ENCODE peak calls at places on chromosomes 1 and 21, in four cellular contexts. E is stomach, Y is vagina, S is sigmoid colon. U is an unnamed sample.

GRCh38 chr1:23664837-23665795 is 26.5 kb upstream of the RPL11 start:
- DNase-seq in Y (no peak), S (no peak), E (no peak), U (no peak)

GRCh38 chr1:111234866-111235265 is 7.4 kb downstream of the CHI3L2 start:
- DNase-seq in E (no peak), S (no peak), Y (no peak), U (no peak)

GRCh38 chr1:162908780-162909179 is 47.8 kb upstream of the CCDC190 start:
- DNase-seq in E (no peak), S (no peak), Y (no peak), U (no peak)

GRCh38 chr1:47598357-47598756 is 160.5 kb downstream of the FOXD2 start:
- DNase-seq in S (no peak), Y (no peak), E (no peak), U (no peak)

GRCh38 chr1:41399148-41399795 is 38.0 kb downstream of the FOXO6 start:
- DNase-seq in S (no peak), E (no peak), Y (no peak), U (no peak)

GRCh38 chr1:165854101-165854845 is 26.9 kb downstream of the UCK2 start:
- DNase-seq in Y (no peak), E (no peak), S (no peak), U (no peak)

GRCh38 chr1:201597551-201598230 is 58.8 kb downstream of the NAV1 start:
- DNase-seq in Y (no peak), S (peak), E (peak), U (no peak)

GRCh38 chr1:46405724-46406123 is 11.6 kb downstream of the FAAH start:
- DNase-seq in E (no peak), Y (no peak), S (no peak), U (no peak)

GRCh38 chr21:33801424-33802405 is 113.9 kb downstream of the ATP5PO start:
- DNase-seq in S (no peak), Y (no peak), E (peak), U (no peak)

GRCh38 chr1:219119839-219120238 is 53.8 kb upstream of the LYPLAL1 start:
- DNase-seq in E (no peak), S (no peak), Y (no peak), U (no peak)

GRCh38 chr1:150564051-150564991 is 15.1 kb downstream of the MCL1 start:
- DNase-seq in Y (no peak), S (peak), E (no peak), U (no peak)

GRCh38 chr21:31873275-31873695 is 465 bp downstream of the HUNK start:
- DNase-seq in E (no peak), S (no peak), Y (no peak), U (peak)

GRCh38 chr1:185567006-185567405 is 167.2 kb upstream of the HMCN1 start:
- DNase-seq in E (no peak), Y (no peak), S (no peak), U (no peak)

GRCh38 chr1:84582802-84583587 is 8.8 kb upstream of the CTBS start:
- DNase-seq in Y (no peak), S (no peak), E (no peak), U (no peak)

GRCh38 chr1:96596226-96596625 is 125.4 kb upstream of the PTBP2 start:
- DNase-seq in E (no peak), S (no peak), Y (no peak), U (peak)

DNA sequence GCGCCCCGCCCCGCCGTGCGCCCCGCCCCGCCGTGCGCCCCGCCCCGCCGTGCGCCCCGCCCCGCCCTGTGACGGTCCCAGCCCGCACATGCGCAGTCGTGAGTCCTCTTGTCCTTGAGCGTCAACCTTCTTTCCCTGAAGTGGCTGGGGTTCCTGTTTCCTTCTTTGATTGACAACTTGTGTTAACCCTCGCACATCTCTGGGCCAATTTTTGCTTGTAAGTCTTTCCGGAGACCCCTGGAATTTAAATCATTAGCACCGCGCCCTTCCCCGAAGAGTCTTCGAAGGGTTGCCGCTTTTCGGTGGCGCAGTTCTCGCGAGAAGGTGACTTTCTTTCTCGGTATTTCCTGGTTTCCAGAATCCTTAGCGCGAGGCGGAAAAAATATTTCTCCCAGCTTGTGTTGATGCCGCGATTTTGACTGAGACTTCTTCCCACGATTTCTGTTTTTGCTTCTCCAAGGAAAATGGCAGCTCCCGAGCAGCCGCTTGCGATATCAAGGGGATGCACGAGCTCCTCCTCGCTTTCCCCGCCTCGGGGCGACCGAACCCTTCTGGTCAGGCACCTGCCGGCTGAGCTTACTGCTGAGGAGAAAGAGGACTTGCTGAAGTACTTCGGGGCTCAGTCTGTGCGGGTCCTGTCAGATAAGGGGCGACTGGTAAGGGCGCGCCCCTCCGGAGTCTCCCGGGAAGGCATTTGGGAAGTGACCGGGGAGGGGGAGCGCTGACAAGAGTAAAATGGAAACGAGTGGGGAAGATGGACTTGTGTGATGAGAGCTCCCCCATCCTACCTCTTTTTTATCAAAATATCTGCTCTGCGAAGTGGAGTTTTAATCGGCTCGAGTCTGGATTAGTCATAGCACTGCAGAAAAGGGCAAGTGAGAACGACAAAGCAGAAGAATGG is at the start of gene RNPC3:
- DNase-seq in Y (peak), S (peak), E (peak), U (peak)
- TF ChIP-seq POLR2A in Y (no peak), S (peak), E (no peak), U (peak)

GRCh38 chr1:7645751-7646048 is 125.4 kb upstream of the VAMP3 start:
- DNase-seq in E (no peak), S (no peak), Y (no peak), U (no peak)

GRCh38 chr1:7646981-7647901 is 123.9 kb upstream of the VAMP3 start:
- DNase-seq in Y (no peak), E (peak), S (peak), U (peak)

GRCh38 chr1:7646164-7646563 is 124.9 kb upstream of the VAMP3 start:
- DNase-seq in E (no peak), Y (no peak), S (no peak), U (no peak)

GRCh38 chr1:7650801-7651200 is 120.3 kb upstream of the VAMP3 start:
- DNase-seq in S (no peak), Y (no peak), E (peak), U (no peak)

GRCh38 chr1:7648761-7649384 is 122.2 kb upstream of the VAMP3 start:
- DNase-seq in Y (no peak), E (peak), S (peak), U (no peak)
- TF ChIP-seq POLR2AphosphoS5 in Y (peak), E (peak), S (peak), U (no peak)

DNA sequence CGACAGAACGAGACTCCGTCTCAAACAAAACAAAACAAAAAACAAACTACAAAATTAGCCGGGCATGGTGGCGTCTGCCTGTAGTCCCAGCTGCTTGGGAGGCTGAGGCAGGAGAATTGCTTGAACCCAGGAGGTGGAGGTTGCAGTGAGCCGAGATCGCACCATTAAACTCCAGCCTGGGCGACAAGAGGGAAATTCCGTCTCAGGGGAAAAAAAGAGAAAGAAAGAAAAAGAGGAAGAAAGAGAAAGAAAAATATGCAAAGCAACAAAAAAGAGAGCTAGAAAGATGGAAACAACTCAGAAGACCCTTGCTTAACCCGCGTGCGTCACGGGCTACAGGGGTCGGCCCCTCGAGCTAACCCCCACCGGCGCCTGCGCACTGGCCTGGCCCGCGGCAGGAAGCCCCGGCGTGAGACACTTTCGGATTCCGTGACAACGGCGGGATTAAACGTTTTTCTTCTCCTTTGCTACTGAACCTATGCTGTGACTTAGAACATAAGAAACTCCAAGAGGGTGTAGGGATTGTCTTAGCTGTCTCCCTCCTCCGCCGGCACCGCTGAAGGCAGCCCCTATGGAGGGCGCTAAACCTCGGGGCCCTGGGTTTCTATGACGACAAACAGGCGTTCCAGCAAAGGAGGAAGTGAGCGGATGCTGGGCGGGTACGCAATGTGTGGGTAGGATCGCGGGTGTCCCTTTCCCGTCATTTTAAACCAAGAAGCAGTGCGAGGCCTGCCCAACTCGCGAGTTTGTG is at the start of gene AXDND1:
- DNase-seq in Y (no peak), S (peak), E (peak), U (peak)
- TF ChIP-seq POLR2A in Y (no peak), S (no peak), E (no peak), U (peak)

DNA sequence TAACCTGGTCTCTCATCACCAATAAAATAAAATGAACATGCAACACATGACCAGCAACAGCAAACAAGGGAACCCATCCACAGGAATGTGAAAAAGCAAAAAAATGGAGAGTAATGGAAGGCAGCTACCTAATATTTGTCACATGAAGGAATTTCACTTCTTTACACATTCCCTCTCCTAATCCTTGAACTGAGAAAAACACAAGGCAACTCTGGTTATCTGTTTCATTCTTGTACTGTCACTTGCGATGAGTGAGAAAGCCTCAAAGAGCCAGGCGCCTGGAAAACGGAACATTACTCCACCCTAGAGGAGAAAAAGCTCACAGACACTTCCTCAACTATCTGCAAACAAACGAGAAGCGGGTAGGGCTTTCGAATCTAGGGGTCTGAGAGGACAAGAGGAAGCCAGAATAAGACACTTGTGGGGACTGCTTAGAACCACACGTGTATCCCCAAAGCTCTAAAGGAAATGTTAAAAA is 13.8 kb downstream of the HSF2BP start:
- DNase-seq in Y (no peak), S (peak), E (peak), U (no peak)
- TF ChIP-seq POLR2AphosphoS5 in Y (peak), S (no peak), E (no peak), U (no peak)

GRCh38 chr1:161070737-161071136 is 1.0 kb upstream of the ARHGAP30 start:
- DNase-seq in Y (no peak), S (no peak), E (no peak), U (no peak)

GRCh38 chr1:161066694-161067093 is 3.0 kb downstream of the ARHGAP30 start:
- DNase-seq in S (no peak), Y (no peak), E (no peak), U (no peak)

GRCh38 chr1:161069731-161070270 is at the start of gene ARHGAP30:
- DNase-seq in S (peak), Y (no peak), E (peak), U (peak)

GRCh38 chr1:161069201-161069685 is 448 bp downstream of the ARHGAP30 start:
- DNase-seq in Y (no peak), S (no peak), E (no peak), U (no peak)

DNA sequence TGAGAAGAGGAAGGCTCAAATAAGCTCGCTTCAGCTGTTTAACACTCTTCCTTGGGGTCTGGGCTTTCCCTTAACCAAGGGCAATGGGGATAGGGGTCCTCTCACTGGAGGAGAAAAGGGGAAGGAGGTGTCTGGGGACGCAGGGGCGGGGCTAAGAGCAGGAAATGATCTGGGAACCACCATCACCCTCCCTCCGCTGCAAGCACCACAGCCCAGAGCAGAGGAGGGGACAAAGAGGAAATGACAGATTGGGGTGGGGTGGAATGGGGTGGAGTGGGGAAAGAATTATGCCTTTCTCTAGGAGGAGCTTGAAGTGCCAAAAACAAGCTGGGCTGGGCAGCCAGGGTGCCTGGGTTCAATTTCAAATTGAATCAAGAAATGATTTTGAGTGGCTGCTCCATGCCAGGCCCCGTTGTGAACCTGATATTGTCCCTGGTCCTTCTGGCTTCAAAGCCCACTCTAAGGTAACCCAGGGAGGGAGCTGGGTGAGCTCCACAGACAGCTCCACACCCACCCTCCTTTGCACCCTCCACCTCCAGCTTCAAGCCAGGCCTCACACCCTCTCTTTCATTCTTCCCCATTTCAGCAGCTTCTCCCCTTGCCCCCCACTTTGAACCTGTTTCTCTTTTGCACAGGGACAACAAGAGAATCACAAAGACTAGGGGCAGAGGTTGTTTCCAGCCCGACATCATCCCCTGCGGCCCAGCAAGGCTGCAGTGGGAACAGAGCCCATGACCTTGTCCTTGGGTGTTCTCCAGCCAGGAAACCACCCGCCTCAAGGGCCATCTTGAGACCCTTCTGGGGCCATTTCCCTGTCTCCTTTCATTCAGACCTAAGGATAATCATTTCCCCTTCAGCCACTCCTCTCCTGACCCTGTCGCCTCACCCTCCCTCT is 1.1 kb downstream of the ARHGAP30 start:
- DNase-seq in E (peak), S (peak), Y (no peak), U (peak)
- TF ChIP-seq POLR2A in E (no peak), S (no peak), Y (no peak), U (peak)

GRCh38 chr1:43358746-43359693 is at the start of gene CDC20:
- DNase-seq in Y (peak), S (peak), E (peak), U (peak)
- TF ChIP-seq POLR2AphosphoS5 in Y (peak), S (peak), E (peak), U (peak)

GRCh38 chr1:155135416-155136197 is at the start of gene SLC50A1:
- DNase-seq in Y (peak), S (peak), E (peak), U (peak)
- TF ChIP-seq POLR2A in Y (no peak), S (peak), E (peak), U (peak)

GRCh38 chr21:40227111-40227510 is 359.9 kb downstream of the PCP4 start:
- DNase-seq in S (no peak), Y (no peak), E (no peak), U (no peak)

DNA sequence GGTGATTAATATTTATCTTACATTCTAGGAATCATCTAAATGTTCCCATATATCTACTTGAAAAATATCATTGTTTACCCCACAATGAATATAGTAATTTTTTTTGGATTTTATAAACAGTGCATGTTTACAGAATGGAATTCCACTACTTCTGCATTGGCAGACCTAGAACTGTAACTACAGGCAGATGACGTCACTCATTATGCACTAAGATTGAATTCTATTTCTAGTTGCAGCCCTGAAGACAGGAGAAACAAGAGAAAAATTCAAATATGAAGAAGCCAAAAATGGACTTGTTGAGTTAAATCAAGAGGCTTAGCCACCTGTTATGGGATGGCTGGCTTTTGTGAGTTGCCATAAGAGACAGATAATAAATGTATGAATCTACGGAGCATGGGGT is 364.7 kb downstream of the PCP4 start:
- DNase-seq in S (no peak), E (no peak), Y (no peak), U (no peak)
- TF ChIP-seq POLR2AphosphoS5 in S (no peak), E (no peak), Y (no peak), U (no peak)

DNA sequence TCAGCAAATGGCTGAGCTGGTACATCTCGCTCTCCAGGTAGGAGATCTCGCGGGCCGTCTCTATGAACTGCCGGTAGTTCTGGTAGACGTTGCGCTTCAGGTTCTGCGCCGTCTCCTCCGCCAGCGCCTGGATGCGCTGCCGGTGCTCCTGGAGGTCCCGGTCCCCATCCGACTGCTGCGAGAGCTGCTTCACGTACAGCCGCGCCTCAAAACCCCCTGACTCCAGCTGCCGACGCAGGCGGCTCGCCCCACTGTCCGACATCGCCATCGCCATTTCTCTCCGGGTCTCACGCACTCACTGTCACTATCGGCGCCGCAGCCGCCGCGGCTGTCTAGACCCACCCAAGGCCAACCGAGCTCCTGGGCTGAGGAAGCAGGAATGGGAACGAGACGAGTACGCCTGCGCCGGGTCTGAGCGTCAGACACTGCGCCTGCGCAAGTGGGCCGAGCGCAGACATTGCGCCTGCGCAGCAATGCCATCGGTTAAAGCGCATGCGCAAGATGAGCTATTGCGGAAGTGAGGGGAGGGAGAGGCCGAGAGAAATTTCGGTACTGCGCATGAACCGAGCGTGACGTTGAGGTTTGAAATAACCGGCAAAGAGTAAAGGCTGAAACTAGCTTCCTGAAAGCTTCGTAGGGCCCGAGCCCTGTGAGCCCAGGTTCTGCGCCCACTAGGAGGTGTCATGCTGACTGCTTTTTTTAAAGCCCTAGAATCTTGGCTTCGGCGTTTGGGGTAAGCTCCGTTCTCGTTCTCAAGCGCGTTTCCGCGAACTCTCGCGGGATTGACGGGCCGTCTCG is at the start of gene EXOC8:
- DNase-seq in S (peak), Y (peak), E (peak), U (peak)
- TF ChIP-seq POLR2A in S (peak), Y (no peak), E (peak), U (peak)

DNA sequence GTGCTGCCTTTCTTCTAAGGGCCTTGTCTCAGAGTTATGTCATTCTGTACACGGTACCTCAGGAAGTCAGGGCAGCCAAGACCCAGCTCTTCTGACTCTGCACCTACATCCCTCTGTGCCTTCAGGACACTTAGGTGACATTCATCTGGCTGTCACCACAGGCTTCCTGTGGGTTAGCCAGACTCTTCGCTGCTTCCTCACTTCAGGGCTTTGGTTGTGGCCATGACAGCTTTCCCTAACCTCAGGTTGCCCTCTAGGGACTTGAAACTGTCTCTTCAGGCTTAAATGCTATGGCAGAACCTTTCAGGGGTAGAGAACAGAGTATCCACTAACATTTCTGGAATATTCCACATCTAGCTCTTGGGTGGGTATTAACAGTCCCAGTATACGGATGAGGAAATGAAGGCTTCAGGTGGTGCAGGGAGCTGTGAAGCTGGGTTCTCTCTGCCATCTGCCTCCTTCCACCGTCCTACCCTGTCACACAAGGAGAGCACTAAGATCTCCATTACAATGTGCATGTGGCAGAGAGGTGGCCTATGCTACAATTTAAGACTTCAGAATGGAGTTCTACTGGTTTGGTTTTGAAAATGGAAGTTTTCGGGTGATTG is 9.9 kb downstream of the TSSK3 start:
- DNase-seq in Y (no peak), E (no peak), S (no peak), U (no peak)
- TF ChIP-seq POLR2AphosphoS5 in Y (no peak), E (no peak), S (no peak), U (no peak)

U was measured in GM12892.